ENCODE peak calls at places on chromosomes 5 and 9, in six cellular contexts. U is astrocyte of the cerebellum, M is kidney epithelial cell, L is mammary epithelial cell, W is bronchial epithelial cell, T is GM13976. I is an unnamed sample.
A peak's percentile ranks its signal among the peaks of the same experiment; 100 is the strongest.

GRCh38 chr5:80756292-80756691 is 101.5 kb upstream of the DHFR start:
- DNase-seq in W (no peak), T (no peak), M (no peak), U (no peak), L (no peak), I (no peak)

GRCh38 chr9:135353935-135354334 is 125.6 kb upstream of the PPP1R26 start:
- DNase-seq in L (no peak), U (no peak), T (no peak), W (no peak), M (no peak), I (no peak)

GRCh38 chr5:140246378-140247122 is 56.4 kb downstream of the PFDN1 start:
- DNase-seq in W (peak; percentile 46), M (no peak), U (peak; percentile 63), T (no peak), L (peak; percentile 36), I (no peak)

GRCh38 chr5:112709416-112709815 is 28.3 kb upstream of the APC start:
- DNase-seq in L (no peak), U (no peak), T (no peak), M (no peak), W (no peak), I (no peak)

GRCh38 chr9:6645153-6646027 is at the start of gene GLDC:
- DNase-seq in U (peak; percentile 2), T (peak; percentile 93), W (no peak), M (peak; percentile 66), L (peak; percentile 31), I (peak; percentile 77)

GRCh38 chr5:119288364-119289047 is 67.3 kb upstream of the TNFAIP8 start:
- DNase-seq in U (peak; percentile 37), M (no peak), L (peak; percentile 54), T (no peak), W (peak; percentile 74), I (no peak)

GRCh38 chr9:99109522-99109921 is 4.6 kb downstream of the TGFBR1 start:
- DNase-seq in M (no peak), U (no peak), L (no peak), W (no peak), T (no peak), I (no peak)

GRCh38 chr5:71471193-71471592 is 15.7 kb downstream of the BDP1 start:
- DNase-seq in T (no peak), U (peak; percentile 8), W (peak; percentile 85), M (no peak), L (peak; percentile 81), I (no peak)

GRCh38 chr5:126988021-126988569 is 42.3 kb downstream of the MARCHF3 start:
- DNase-seq in L (no peak), W (no peak), U (no peak), M (no peak), T (peak; percentile 64), I (no peak)

GRCh38 chr9:94656190-94656589 is 16.9 kb upstream of the FBP1 start:
- DNase-seq in L (no peak), W (no peak), U (no peak), T (peak; percentile 76), M (no peak), I (no peak)

GRCh38 chr5:139633295-139634027 is 14.7 kb upstream of the CXXC5 start:
- DNase-seq in M (no peak), L (peak; percentile 57), T (peak; percentile 75), U (peak; percentile 62), W (peak; percentile 71), I (peak; percentile 81)

GRCh38 chr9:111005711-111006482 is 32.4 kb downstream of the LPAR1 start:
- DNase-seq in T (no peak), L (no peak), M (no peak), U (no peak), W (peak; percentile 19), I (no peak)

GRCh38 chr9:89871871-89872331 is 267.1 kb downstream of the GADD45G start:
- DNase-seq in W (no peak), L (no peak), U (no peak), T (no peak), M (no peak), I (peak; percentile 5)

GRCh38 chr9:89872426-89872912 is 267.7 kb downstream of the GADD45G start:
- DNase-seq in L (no peak), M (no peak), U (no peak), T (no peak), W (peak; percentile 33), I (peak; percentile 8)

GRCh38 chr9:89870207-89870606 is 265.4 kb downstream of the GADD45G start:
- DNase-seq in L (no peak), W (no peak), T (no peak), M (no peak), U (no peak), I (peak; percentile 2)

GRCh38 chr9:89868100-89868499 is 263.3 kb downstream of the GADD45G start:
- DNase-seq in M (no peak), W (no peak), T (no peak), L (no peak), U (no peak), I (peak; percentile 2)

GRCh38 chr9:89869774-89870173 is 265.0 kb downstream of the GADD45G start:
- DNase-seq in M (no peak), L (no peak), T (no peak), W (no peak), U (no peak), I (peak; percentile 13)
- TF ChIP-seq CTCF in M (peak; percentile 5), L (no peak), T (no peak), W (no peak), U (no peak), I (no peak)

DNA sequence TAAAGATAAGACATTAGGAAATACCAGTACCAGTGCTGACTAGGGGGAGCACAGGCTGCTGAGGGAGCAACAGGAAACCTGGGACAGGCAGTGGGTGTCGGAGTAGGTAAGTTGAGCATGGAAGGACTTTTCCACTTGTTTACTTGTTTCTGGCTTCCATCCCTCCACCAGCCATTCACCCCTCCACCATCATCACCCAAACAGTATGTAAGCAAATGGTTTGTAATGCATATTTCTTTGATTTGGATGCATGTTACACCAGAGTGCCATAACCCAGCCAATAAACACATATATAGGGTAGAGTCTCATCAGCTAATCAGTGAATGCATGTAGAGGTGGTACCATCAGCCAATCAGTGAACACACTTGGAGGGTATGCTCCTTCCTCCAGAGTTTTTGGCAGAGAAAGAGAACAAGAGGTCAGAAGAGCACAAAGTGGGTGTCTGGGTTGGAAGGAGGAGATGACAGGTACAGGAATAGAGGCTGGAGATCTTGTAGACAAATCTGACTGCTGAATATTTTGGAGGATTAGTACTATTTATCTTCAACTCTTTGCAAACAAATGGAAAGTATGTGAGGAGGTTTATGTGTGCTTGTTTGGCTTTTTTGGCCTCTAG is 37.7 kb upstream of the PDE8B start:
- DNase-seq in M (no peak), U (no peak), W (no peak), T (no peak), L (no peak), I (no peak)
- TF ChIP-seq CTCF in M (no peak), U (no peak), W (no peak), T (no peak), L (no peak), I (no peak)

GRCh38 chr5:17951392-17952169 is 317.3 kb downstream of the TAF11L14 start:
- DNase-seq in U (no peak), L (peak; percentile 54), W (peak; percentile 92), T (no peak), M (no peak), I (peak; percentile 23)
- TF ChIP-seq CTCF in U (no peak), L (no peak), W (peak; percentile 32), T (no peak), M (no peak), I (no peak)

GRCh38 chr9:36637491-36638270 is 65.0 kb downstream of the MELK start:
- DNase-seq in L (no peak), W (no peak), U (no peak), M (no peak), T (no peak), I (peak; percentile 50)
- TF ChIP-seq CTCF in L (no peak), W (no peak), U (peak; percentile 30), M (no peak), T (peak; percentile 13), I (no peak)

GRCh38 chr5:82348749-82349148 is 70.6 kb upstream of the RPS23 start:
- DNase-seq in L (no peak), U (no peak), T (no peak), M (no peak), W (no peak), I (no peak)

GRCh38 chr5:82347213-82347947 is 69.2 kb upstream of the RPS23 start:
- DNase-seq in T (no peak), W (no peak), M (no peak), L (no peak), U (peak; percentile 95), I (peak; percentile 31)

GRCh38 chr5:82351754-82352145 is 73.6 kb upstream of the RPS23 start:
- DNase-seq in T (peak; percentile 50), U (peak; percentile 64), M (no peak), L (peak; percentile 69), W (peak; percentile 76), I (no peak)

GRCh38 chr5:82352146-82352791 is 74.1 kb upstream of the RPS23 start:
- DNase-seq in W (peak; percentile 86), M (no peak), L (no peak), T (no peak), U (no peak), I (no peak)

GRCh38 chr5:82349651-82350050 is 71.5 kb upstream of the RPS23 start:
- DNase-seq in W (peak; percentile 28), M (no peak), L (no peak), T (peak; percentile 25), U (no peak), I (peak; percentile 63)
- TF ChIP-seq CTCF in W (peak; percentile 65), M (peak; percentile 35), L (peak; percentile 58), T (peak; percentile 47), U (peak; percentile 35), I (peak; percentile 42)

I was measured in glutamatergic neuron.